ENCODE peak calls at places on chromosomes 13 and 19, in eight cellular contexts. P, R, O, U, V, Z, H and E are unnamed samples.

GRCh38 chr13:68358218-68358817 is 1128.2 kb upstream of the PCDH9 start:
- DNase-seq in Z (no peak), R (no peak), O (peak), P (no peak), V (no peak), H (no peak), U (no peak), E (no peak)

GRCh38 chr19:38452430-38453366 is 19.2 kb downstream of the RYR1 start:
- DNase-seq in V (peak), P (no peak), R (no peak), U (no peak), H (no peak), Z (no peak), O (no peak), E (peak)

GRCh38 chr19:50658438-50659317 is 9.4 kb downstream of the C19orf81 start:
- DNase-seq in R (no peak), O (peak), U (peak), Z (peak), P (peak), H (peak), V (peak), E (peak)

GRCh38 chr19:36963262-36963661 is 47.1 kb downstream of the ZNF568 start:
- DNase-seq in P (no peak), Z (no peak), O (no peak), V (no peak), R (no peak), U (peak), H (no peak), E (no peak)

GRCh38 chr13:66128201-66128600 is 1101.9 kb downstream of the PCDH9 start:
- DNase-seq in U (no peak), V (no peak), O (no peak), H (no peak), Z (no peak), R (no peak), P (no peak), E (no peak)

GRCh38 chr19:15432018-15432494 is 13.3 kb upstream of the AKAP8L start:
- DNase-seq in R (no peak), P (no peak), U (no peak), Z (no peak), H (no peak), O (no peak), V (peak), E (no peak)

GRCh38 chr13:25046985-25047660 is 48.8 kb upstream of the PABPC3 start:
- DNase-seq in Z (peak), U (peak), O (peak), V (no peak), P (peak), H (peak), R (no peak), E (no peak)

GRCh38 chr13:95684463-95684862 is 7.5 kb downstream of the DNAJC3 start:
- DNase-seq in V (no peak), R (no peak), P (no peak), H (no peak), O (no peak), U (no peak), Z (no peak), E (no peak)

GRCh38 chr13:74290324-74290773 is 156.1 kb upstream of the KLF12 start:
- DNase-seq in H (no peak), V (peak), U (peak), R (peak), P (no peak), O (peak), Z (peak), E (peak)

GRCh38 chr13:52938065-52938464 is 89.6 kb upstream of the PCDH8 start:
- DNase-seq in Z (no peak), U (no peak), R (no peak), H (no peak), O (no peak), V (no peak), P (no peak), E (no peak)

GRCh38 chr13:61765181-61765742 is 349.6 kb upstream of the PCDH20 start:
- DNase-seq in V (no peak), Z (no peak), H (no peak), P (no peak), O (no peak), R (no peak), U (peak), E (no peak)

GRCh38 chr13:39773833-39774232 is 118.4 kb downstream of the COG6 start:
- DNase-seq in P (peak), H (no peak), Z (peak), R (no peak), O (no peak), U (peak), V (no peak), E (no peak)

GRCh38 chr19:41914906-41915247 is 13.4 kb downstream of the ERFL start:
- DNase-seq in P (no peak), O (no peak), U (no peak), V (no peak), Z (no peak), H (no peak), R (no peak), E (no peak)

GRCh38 chr19:35294328-35294727 is 2.4 kb downstream of the MAG start:
- DNase-seq in P (no peak), R (no peak), H (no peak), Z (no peak), O (no peak), V (no peak), U (no peak), E (peak)

GRCh38 chr13:97386832-97387486 is 47.0 kb upstream of the RAP2A start:
- DNase-seq in R (no peak), H (no peak), P (no peak), V (peak), O (no peak), U (peak), Z (no peak), E (no peak)